ENCODE peak calls at places on chromosomes 6 and 20, in four cellular contexts. V is PC-3, S is GM23248, K is endothelial cell of umbilical vein. F is an unnamed sample.

GRCh38 chr6:125076482-125076742 is 77.2 kb upstream of the TPD52L1 start:
- DNase-seq in V (no peak), S (no peak), K (no peak), F (no peak)

GRCh38 chr20:37565134-37565811 is 37.6 kb upstream of the BLCAP start:
- DNase-seq in K (no peak), S (no peak), V (no peak), F (peak; percentile 65)

GRCh38 chr6:142714956-142715355 is 230.0 kb downstream of the HIVEP2 start:
- DNase-seq in S (no peak), V (no peak), K (no peak), F (no peak)

GRCh38 chr6:96499781-96500180 is 21.8 kb upstream of the UFL1 start:
- DNase-seq in S (no peak), V (no peak), K (no peak), F (no peak)

GRCh38 chr6:134590449-134590848 is 272.5 kb upstream of the SGK1 start:
- DNase-seq in K (no peak), S (peak; percentile 89), V (peak; percentile 45), F (no peak)

GRCh38 chr6:116221067-116221466 is 32.8 kb downstream of the TSPYL4 start:
- DNase-seq in K (peak; percentile 36), V (no peak), S (peak; percentile 70), F (no peak)

GRCh38 chr6:37137201-37137880 is 32.6 kb upstream of the PIM1 start:
- DNase-seq in S (peak; percentile 97), K (peak; percentile 96), V (peak; percentile 98), F (peak; percentile 93)

GRCh38 chr6:153595903-153596302 is 443.1 kb upstream of the OPRM1 start:
- DNase-seq in S (peak; percentile 2), K (no peak), V (peak; percentile 3), F (no peak)

GRCh38 chr6:72245565-72245964 is 359.2 kb downstream of the RIMS1 start:
- DNase-seq in V (peak; percentile 24), S (no peak), K (peak; percentile 6), F (peak; percentile 67)

GRCh38 chr6:134480593-134480992 is 162.7 kb upstream of the SGK1 start:
- DNase-seq in K (peak; percentile 79), V (peak; percentile 59), S (peak; percentile 66), F (no peak)

GRCh38 chr20:16407251-16408067 is 165.8 kb downstream of the KIF16B start:
- DNase-seq in V (peak; percentile 70), K (no peak), S (no peak), F (no peak)

GRCh38 chr6:111646942-111647341 is 41.3 kb upstream of the TRAF3IP2 start:
- DNase-seq in V (no peak), K (no peak), S (peak; percentile 84), F (no peak)

GRCh38 chr6:22570185-22570551 is 802 bp downstream of the HDGFL1 start:
- DNase-seq in S (no peak), V (no peak), K (no peak), F (no peak)

GRCh38 chr6:145735356-145736165 is at the start of gene EPM2A:
- DNase-seq in V (peak; percentile 70), S (peak; percentile 95), K (peak; percentile 72), F (peak; percentile 89)

GRCh38 chr6:139378226-139378625 is 3.8 kb upstream of the CITED2 start:
- DNase-seq in V (no peak), S (no peak), K (no peak), F (no peak)

GRCh38 chr20:57346477-57346876 is 4.6 kb upstream of the RAE1 start:
- DNase-seq in V (peak; percentile 94), K (peak; percentile 65), S (peak; percentile 92), F (peak; percentile 86)

GRCh38 chr20:24033151-24033550 is 44.6 kb upstream of the GGTLC1 start:
- DNase-seq in S (no peak), V (no peak), K (no peak), F (no peak)

DNA sequence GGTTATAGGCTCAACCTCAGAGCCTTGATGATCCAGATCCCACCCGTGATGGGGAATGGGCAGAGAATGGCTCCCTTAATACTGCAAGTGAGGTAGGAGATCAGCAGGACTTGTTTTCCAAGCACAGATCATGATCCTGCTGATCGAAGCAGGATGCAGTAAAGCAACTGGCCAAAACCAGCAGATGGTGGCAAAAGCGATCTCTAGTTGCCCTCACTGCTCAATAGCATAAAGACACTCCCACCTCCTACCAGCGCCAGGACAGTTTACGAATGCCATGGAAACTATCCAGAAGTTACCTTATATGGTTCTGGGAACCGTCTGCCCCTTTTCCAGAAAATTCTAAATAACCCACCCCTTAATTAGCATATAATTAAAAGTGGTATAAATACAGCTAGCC is 415.9 kb downstream of the PREX1 start:
- DNase-seq in V (no peak), S (no peak), K (no peak), F (no peak)
- H3K27me3 ChIP-seq in V (peaks cover 80% of the 10 kb centered on the region), S (peaks cover 7% of the 10 kb centered on the region), K (peaks cover 5% of the 10 kb centered on the region), F (no peaks in the 10 kb centered on the region)

GRCh38 chr6:62819640-62820039 is 391.6 kb upstream of the FKBP1C start:
- DNase-seq in V (no peak), S (no peak), K (no peak), F (no peak)
- H3K9ac ChIP-seq in V (no peak overlapping the region), S (no peak overlapping the region), K (no peak overlapping the region), F (no peak overlapping the region)

GRCh38 chr20:3238616-3239025 is 369 bp downstream of the SLC4A11 start:
- DNase-seq in S (peak; percentile 66), V (peak; percentile 51), K (no peak), F (peak; percentile 64)
- TF ChIP-seq EZH2 in S (peak; percentile 11), V (no peak), K (peak; percentile 65), F (peak; percentile 43)

GRCh38 chr6:169935348-169935718 is 183.9 kb downstream of the ERMARD start:
- DNase-seq in K (peak; percentile 82), S (no peak), V (peak; percentile 53), F (no peak)

GRCh38 chr6:169933251-169933821 is 181.9 kb downstream of the ERMARD start:
- DNase-seq in K (no peak), V (no peak), S (no peak), F (no peak)

GRCh38 chr6:169932491-169932890 is 181.1 kb downstream of the ERMARD start:
- DNase-seq in K (no peak), V (no peak), S (no peak), F (no peak)

GRCh38 chr6:169934699-169935347 is 183.4 kb downstream of the ERMARD start:
- DNase-seq in K (peak; percentile 73), S (no peak), V (no peak), F (no peak)

DNA sequence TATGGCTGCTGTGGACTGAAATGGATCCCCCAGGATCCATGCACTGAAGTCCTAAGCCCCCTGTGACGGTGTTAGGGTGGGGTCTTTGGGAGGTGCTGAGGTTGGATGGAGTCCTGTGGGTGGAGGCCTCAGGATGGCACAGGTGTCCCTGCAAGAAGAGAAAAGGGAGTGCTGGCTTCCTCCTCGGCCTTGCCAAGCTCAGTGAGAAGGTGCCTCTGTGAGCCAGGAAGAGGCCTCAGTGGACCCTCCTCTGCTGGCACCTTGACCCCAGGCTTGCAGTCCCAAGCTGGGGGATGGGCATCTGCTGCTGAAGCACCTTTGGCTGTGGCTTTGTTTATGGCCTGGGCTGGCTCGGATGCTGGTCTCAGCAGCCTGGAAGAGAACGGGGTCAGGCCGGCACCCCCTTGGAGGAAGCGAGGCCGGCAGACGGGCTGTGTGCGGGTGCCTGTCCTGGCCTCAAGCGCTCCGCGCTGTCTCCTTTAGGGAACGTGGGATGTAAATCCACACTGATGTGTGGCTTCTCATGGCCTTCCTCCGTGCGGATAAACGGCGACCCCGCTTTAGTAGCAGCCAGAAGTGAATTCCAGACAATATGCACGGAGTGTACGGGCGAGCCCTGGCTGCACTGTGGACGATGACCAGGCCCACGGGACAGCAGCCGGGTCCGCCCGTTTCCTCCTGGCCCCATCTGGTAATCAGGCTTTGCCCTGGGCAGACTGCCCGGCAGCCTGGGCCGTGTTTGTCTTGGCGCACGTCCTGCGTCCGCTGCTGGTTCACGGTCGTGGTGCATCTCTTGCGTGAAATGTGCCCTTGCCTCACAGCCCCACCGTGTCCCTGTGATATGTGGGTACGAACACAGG is 182.6 kb downstream of the ERMARD start:
- DNase-seq in S (peak; percentile 68), V (peak; percentile 40), K (peak; percentile 96), F (no peak)
- H3K27me3 ChIP-seq in S (no peaks in the 10 kb centered on the region), V (no peaks in the 10 kb centered on the region), K (no peaks in the 10 kb centered on the region), F (peaks cover 12% of the 10 kb centered on the region)

DNA sequence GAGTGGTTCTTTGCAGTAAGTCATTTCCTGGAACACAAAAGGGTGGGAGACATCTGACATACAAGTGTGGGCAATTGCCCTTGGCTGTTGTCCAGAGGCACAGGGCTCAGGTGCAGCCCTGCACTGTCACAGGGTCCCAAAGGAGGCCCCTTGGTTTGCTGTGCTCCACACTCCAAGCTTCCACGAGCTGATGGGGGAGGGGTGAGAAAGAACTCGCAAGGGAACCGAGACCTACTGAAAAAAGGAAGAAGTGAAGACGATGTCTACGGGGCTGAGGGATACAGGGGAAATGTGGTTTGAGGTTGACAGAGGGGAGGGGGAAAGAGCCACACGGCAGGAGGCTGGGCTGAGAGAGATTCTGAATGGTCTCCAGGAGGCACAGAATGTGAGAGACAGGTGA is 123.3 kb downstream of the LY86 start:
- DNase-seq in K (no peak), S (no peak), V (no peak), F (no peak)
- H3K9ac ChIP-seq in K (no peak overlapping the region), S (peak overlapping the region; percentile 87), V (peak overlapping the region; percentile 89), F (no peak overlapping the region)

GRCh38 chr6:165804331-165805066 is 141.5 kb upstream of the PDE10A start:
- DNase-seq in V (no peak), S (peak; percentile 11), K (peak; percentile 2), F (peak; percentile 39)
- TF ChIP-seq EZH2 in V (no peak), S (no peak), K (no peak), F (peak; percentile 57)

DNA sequence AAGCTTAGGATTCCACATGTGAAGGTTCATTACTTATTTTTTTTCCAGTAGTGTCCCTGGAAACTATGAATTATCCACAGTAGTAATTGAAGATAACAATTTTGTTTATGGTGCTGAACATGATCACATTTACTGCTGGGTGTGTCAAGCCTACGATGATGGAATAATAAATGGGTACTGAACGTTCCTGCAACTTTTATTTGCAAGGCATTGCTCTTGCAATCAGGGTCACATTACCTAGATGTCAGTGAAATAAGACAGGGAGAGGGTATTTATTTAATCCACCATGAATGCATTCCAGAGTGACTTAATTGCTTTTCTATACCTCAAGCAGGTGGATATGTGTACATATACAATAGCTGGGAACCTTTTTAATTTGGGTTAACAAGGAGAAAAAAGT is 27.0 kb upstream of the MLIP start:
- DNase-seq in K (no peak), V (no peak), S (no peak), F (no peak)
- H3K27me3 ChIP-seq in K (no peaks in the 10 kb centered on the region), V (no peaks in the 10 kb centered on the region), S (no peaks in the 10 kb centered on the region), F (no peaks in the 10 kb centered on the region)

DNA sequence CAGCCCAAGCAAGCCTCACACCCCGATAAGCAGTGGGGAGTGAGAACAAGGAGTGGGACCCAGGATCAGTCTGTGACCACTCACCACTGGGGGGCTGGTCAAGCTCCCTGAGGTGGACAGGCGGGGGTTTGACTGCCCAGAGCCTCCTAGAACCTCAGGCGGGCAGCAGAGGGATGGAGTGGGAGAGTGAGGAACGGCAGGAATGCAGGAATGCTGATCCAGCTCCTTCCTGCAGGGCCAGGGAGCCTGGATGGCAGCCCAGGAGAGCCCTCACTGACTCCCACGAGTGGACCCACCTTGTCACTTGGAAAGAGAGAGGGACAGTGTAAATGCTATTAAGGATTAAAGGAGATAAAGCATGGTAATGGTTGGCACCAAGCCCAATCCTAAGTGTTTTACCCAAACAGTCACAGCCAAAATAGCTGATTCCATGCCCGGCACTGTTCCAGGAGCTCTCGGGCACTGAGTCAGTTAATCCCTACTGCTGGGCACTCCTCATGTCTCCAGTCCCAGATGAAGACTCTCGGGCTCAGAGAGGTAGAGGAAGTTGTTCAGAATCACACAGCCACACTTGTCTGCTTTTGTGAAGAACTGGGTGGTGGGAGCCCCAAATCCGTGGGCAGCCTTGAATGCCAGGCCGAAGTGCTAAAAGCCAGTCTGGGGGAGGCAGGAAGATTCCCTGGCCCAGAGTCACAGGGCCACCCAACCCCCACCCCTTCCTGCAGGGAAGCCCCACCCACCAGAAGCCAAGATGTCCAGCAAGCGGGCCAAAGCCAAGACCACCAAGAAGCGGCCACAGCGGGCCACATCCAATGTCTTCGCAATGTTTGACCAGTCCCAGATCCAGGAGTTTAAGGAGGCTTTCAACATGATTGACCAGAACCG is 3.1 kb downstream of the MYL9 start:
- DNase-seq in K (peak; percentile 11), S (peak; percentile 89), V (peak; percentile 17), F (no peak)
- H3K9ac ChIP-seq in K (no peak overlapping the region), S (peak overlapping the region; percentile 95), V (no peak overlapping the region), F (no peak overlapping the region)

F was measured in neural progenitor cell.